ENCODE peak calls at places on chromosome 16, in four cellular contexts. M, B, H and R are unnamed samples.

GRCh38 chr16:58393138-58393504 is 850 bp downstream of the GINS3 start:
- DNase-seq in M (peak; percentile 51), B (no peak), H (no peak), R (no peak)

GRCh38 chr16:17476414-17477259 is 5.9 kb upstream of the XYLT1 start:
- DNase-seq in M (peak; percentile 18), B (peak; percentile 65), H (no peak), R (peak; percentile 47)

GRCh38 chr16:67370686-67371085 is 22.6 kb downstream of the TPPP3 start:
- DNase-seq in M (no peak), B (no peak), H (no peak), R (no peak)

GRCh38 chr16:54062361-54063346 is 223.9 kb downstream of the IRX3 start:
- DNase-seq in M (no peak), B (peak; percentile 47), H (no peak), R (no peak)

GRCh38 chr16:66069576-66069975 is 296.9 kb upstream of the CDH5 start:
- DNase-seq in M (no peak), B (no peak), H (no peak), R (no peak)

GRCh38 chr16:77739493-77739892 is 17.2 kb downstream of the NUDT7 start:
- DNase-seq in M (peak; percentile 14), B (no peak), H (no peak), R (no peak)

GRCh38 chr16:72913551-72913950 is 134.4 kb downstream of the ZFHX3 start:
- DNase-seq in M (no peak), B (no peak), H (no peak), R (no peak)

GRCh38 chr16:46908540-46909372 is 24.6 kb downstream of the GPT2 start:
- DNase-seq in M (peak; percentile 78), B (peak; percentile 81), H (no peak), R (peak; percentile 57)

GRCh38 chr16:11319529-11320146 is 25.6 kb upstream of the RMI2 start:
- DNase-seq in M (no peak), B (no peak), H (no peak), R (no peak)

GRCh38 chr16:2507052-2507678 is 6.6 kb upstream of the ATP6V0C start:
- DNase-seq in M (no peak), B (no peak), H (peak; percentile 41), R (no peak)

GRCh38 chr16:72934661-72935403 is 113.1 kb downstream of the ZFHX3 start:
- DNase-seq in M (no peak), B (no peak), H (no peak), R (no peak)

GRCh38 chr16:84247844-84248243 is 8.0 kb upstream of the KCNG4 start:
- DNase-seq in M (no peak), B (no peak), H (no peak), R (no peak)

GRCh38 chr16:46857261-46857962 is 26.4 kb upstream of the C16orf87 start:
- DNase-seq in M (peak; percentile 23), B (no peak), H (no peak), R (peak; percentile 26)

GRCh38 chr16:84278968-84279367 is 15.7 kb upstream of the WFDC1 start:
- DNase-seq in M (no peak), B (no peak), H (no peak), R (no peak)

GRCh38 chr16:29765167-29766032 is 12.7 kb upstream of the ZG16 start:
- DNase-seq in M (peak; percentile 23), B (no peak), H (no peak), R (peak; percentile 50)

GRCh38 chr16:66569131-66569530 is 2.9 kb downstream of the CMTM1 start:
- DNase-seq in M (no peak), B (no peak), H (no peak), R (no peak)

GRCh38 chr16:15799851-15800495 is 56.9 kb downstream of the MYH11 start:
- DNase-seq in M (no peak), B (no peak), H (no peak), R (no peak)

GRCh38 chr16:50275428-50276127 is 9.2 kb downstream of the ADCY7 start:
- DNase-seq in M (no peak), B (no peak), H (no peak), R (no peak)
- TF ChIP-seq EGR1 in M (no peak), B (no peak), H (no peak), R (no peak)

DNA sequence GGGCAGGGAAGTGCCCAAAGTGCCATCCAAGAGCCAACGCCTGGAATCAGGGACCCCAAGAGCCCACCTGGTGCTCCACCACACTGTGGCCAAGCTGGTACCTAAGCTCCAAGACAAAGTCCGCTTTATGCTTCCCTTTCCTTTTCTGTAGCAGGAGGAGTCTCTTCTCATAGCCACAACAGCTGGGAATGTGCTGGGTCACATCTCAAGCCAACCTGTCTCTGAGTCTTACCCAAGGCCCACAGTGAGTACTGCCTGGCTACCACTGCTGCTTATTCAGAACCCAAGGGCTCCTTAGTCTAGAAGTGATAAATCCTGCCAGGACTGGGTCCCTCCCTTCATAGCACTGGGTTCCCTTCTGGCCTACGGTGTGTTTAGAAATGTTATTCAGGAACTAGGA is 49.8 kb downstream of the ERCC4 start:
- DNase-seq in M (no peak), B (no peak), H (no peak), R (no peak)
- TF ChIP-seq EGR1 in M (no peak), B (no peak), H (no peak), R (no peak)

GRCh38 chr16:27373312-27373711 is 28.7 kb upstream of the IL21R start:
- DNase-seq in M (no peak), B (no peak), H (no peak), R (no peak)

GRCh38 chr16:27370318-27370717 is 31.7 kb upstream of the IL21R start:
- DNase-seq in M (no peak), B (no peak), H (no peak), R (no peak)

GRCh38 chr16:27377666-27378485 is 24.1 kb upstream of the IL21R start:
- DNase-seq in M (no peak), B (no peak), H (peak; percentile 72), R (no peak)

GRCh38 chr16:27374794-27375499 is 27.0 kb upstream of the IL21R start:
- DNase-seq in M (peak; percentile 70), B (peak; percentile 93), H (peak; percentile 90), R (peak; percentile 94)

DNA sequence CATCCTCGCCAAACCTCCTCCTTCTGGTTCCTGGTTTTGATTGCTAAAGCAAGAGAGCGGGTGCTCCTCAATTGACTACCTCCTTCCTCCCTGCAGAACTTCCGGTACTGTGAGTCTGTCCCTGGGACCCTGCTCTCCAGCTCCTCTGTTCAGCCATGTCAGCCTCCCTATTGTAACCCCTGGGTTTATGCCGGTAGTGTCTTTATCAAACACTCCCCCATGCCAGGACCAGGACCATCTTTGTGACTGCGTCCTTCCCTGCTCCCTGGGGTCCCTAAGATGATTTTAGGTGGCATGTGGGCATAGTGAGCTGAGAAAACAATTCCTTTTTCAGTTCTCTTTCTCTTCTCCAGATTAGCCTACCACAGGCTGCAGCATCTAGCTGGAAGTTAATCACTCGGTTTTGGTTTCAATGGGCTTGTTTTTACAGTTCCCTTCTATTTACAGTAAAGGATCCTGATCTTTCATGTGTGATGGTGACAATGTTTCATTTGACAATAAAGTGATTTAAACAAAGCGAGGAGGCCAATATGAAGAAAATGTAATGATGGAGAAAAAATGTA is 27.7 kb upstream of the IL21R start:
- DNase-seq in M (no peak), B (no peak), H (peak; percentile 80), R (no peak)
- TF ChIP-seq EGR1 in M (no peak), B (no peak), H (no peak), R (no peak)

GRCh38 chr16:85687651-85688471 is 893 bp downstream of the GINS2 start:
- DNase-seq in M (peak; percentile 37), B (no peak), H (no peak), R (no peak)
- TF ChIP-seq EGR1 in M (peak; percentile 26), B (no peak), H (peak; percentile 30), R (no peak)

GRCh38 chr16:81700071-81700779 is 78.9 kb upstream of the PLCG2 start:
- DNase-seq in M (no peak), B (no peak), H (no peak), R (no peak)
- TF ChIP-seq EGR1 in M (no peak), B (no peak), H (no peak), R (no peak)

DNA sequence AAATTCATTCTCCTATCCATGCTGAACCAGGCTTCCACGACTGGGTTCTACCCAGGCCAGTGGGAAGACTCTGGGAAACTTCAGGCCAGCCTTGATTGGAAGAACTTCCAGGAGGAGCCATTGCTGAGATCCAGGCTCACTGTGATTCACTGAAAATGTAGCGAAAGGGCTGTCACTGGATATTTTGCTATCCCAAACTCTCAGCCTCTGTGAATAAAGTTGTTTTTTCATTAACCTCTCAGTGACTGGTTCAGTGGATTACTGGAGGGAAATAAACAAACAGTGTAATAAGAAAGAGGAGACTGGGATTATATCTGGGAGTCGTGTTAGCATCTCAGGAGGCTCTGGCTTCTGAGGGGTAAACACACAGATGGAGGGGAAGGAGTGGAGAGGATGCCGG is 3.1 kb downstream of the FOXL1 start:
- DNase-seq in M (no peak), B (no peak), H (no peak), R (no peak)
- TF ChIP-seq EGR1 in M (no peak), B (no peak), H (no peak), R (no peak)

DNA sequence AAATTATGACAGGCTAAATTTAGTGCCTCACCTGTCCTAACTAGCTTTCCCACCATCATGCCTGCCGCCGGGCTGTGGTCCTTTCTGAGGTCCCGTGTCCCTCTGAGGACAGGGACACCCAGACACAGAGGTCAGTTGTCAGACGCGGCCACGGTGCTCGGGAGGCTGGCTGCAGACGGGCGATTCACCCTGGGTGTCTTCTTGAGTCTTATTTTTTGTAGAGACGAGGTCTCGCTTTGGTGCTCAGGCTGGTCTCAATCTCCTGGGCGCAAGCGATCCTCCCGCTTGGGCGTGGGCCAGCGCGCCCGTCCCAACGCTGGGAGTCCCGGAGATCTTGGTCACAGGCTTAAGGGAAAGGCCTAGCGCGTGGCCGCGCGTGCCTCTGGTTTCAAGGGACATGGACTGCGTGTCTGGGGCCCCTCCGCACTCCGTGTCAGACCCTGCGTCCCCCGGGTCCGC is 797 bp upstream of the RAB11FIP3 start:
- DNase-seq in M (peak; percentile 50), B (peak; percentile 78), H (no peak), R (no peak)
- TF ChIP-seq EGR1 in M (no peak), B (no peak), H (no peak), R (no peak)